ENCODE peak calls at places on chromosomes 16 and 17, in six cellular contexts. One of them, this sample, is unnamed.
A peak's percentile ranks its signal among the peaks of the same experiment; 100 is the strongest.

GRCh38 chr17:30921544-30922196 is at the start of gene ADAP2:
- DNase-seq in T-helper 2 cell: no peak
- DNase-seq in spleen: peak; percentile 91
- DNase-seq in B cell: peak; percentile 53
- DNase-seq in activated CD8-positive, alpha-beta T cell treated with anti-CD3 and anti-CD28 coated beads for 36 hours: no peak
- DNase-seq in stimulated activated CD8-positive, alpha-beta memory T cell treated with anti-CD3 and anti-CD28 coated beads, Interleukin-15, amount 100 ng/mL, for 24 hours: no peak
- DNase-seq in this sample: no peak

GRCh38 chr16:30997887-30998711 is 12.3 kb downstream of the STX1B start:
- DNase-seq in T-helper 2 cell: no peak
- DNase-seq in spleen: no peak
- DNase-seq in B cell: no peak
- DNase-seq in activated CD8-positive, alpha-beta T cell treated with anti-CD3 and anti-CD28 coated beads for 36 hours: no peak
- DNase-seq in stimulated activated CD8-positive, alpha-beta memory T cell treated with anti-CD3 and anti-CD28 coated beads, Interleukin-15, amount 100 ng/mL, for 24 hours: no peak
- DNase-seq in this sample: no peak

GRCh38 chr17:56595831-56596740 is 2.6 kb downstream of the NOG start:
- DNase-seq in T-helper 2 cell: no peak
- DNase-seq in spleen: no peak
- DNase-seq in B cell: no peak
- DNase-seq in activated CD8-positive, alpha-beta T cell treated with anti-CD3 and anti-CD28 coated beads for 36 hours: peak; percentile 70
- DNase-seq in stimulated activated CD8-positive, alpha-beta memory T cell treated with anti-CD3 and anti-CD28 coated beads, Interleukin-15, amount 100 ng/mL, for 24 hours: no peak
- DNase-seq in this sample: no peak

GRCh38 chr16:47055136-47055885 is 81.8 kb upstream of the DNAJA2 start:
- DNase-seq in T-helper 2 cell: no peak
- DNase-seq in spleen: peak; percentile 58
- DNase-seq in B cell: no peak
- DNase-seq in activated CD8-positive, alpha-beta T cell treated with anti-CD3 and anti-CD28 coated beads for 36 hours: no peak
- DNase-seq in stimulated activated CD8-positive, alpha-beta memory T cell treated with anti-CD3 and anti-CD28 coated beads, Interleukin-15, amount 100 ng/mL, for 24 hours: no peak
- DNase-seq in this sample: no peak

GRCh38 chr17:30429155-30429554 is 48.1 kb upstream of the GOSR1 start:
- DNase-seq in T-helper 2 cell: no peak
- DNase-seq in spleen: no peak
- DNase-seq in B cell: no peak
- DNase-seq in activated CD8-positive, alpha-beta T cell treated with anti-CD3 and anti-CD28 coated beads for 36 hours: no peak
- DNase-seq in stimulated activated CD8-positive, alpha-beta memory T cell treated with anti-CD3 and anti-CD28 coated beads, Interleukin-15, amount 100 ng/mL, for 24 hours: no peak
- DNase-seq in this sample: no peak

GRCh38 chr17:61783120-61783519 is 80.2 kb downstream of the BRIP1 start:
- DNase-seq in T-helper 2 cell: no peak
- DNase-seq in spleen: no peak
- DNase-seq in B cell: no peak
- DNase-seq in activated CD8-positive, alpha-beta T cell treated with anti-CD3 and anti-CD28 coated beads for 36 hours: no peak
- DNase-seq in stimulated activated CD8-positive, alpha-beta memory T cell treated with anti-CD3 and anti-CD28 coated beads, Interleukin-15, amount 100 ng/mL, for 24 hours: no peak
- DNase-seq in this sample: no peak

GRCh38 chr16:61362583-61362982 is 673.7 kb downstream of the CDH8 start:
- DNase-seq in T-helper 2 cell: no peak
- DNase-seq in spleen: no peak
- DNase-seq in B cell: no peak
- DNase-seq in activated CD8-positive, alpha-beta T cell treated with anti-CD3 and anti-CD28 coated beads for 36 hours: no peak
- DNase-seq in stimulated activated CD8-positive, alpha-beta memory T cell treated with anti-CD3 and anti-CD28 coated beads, Interleukin-15, amount 100 ng/mL, for 24 hours: no peak
- DNase-seq in this sample: no peak

GRCh38 chr17:48723555-48724239 is 712 bp downstream of the PRAC2 start:
- DNase-seq in T-helper 2 cell: no peak
- DNase-seq in spleen: no peak
- DNase-seq in B cell: no peak
- DNase-seq in activated CD8-positive, alpha-beta T cell treated with anti-CD3 and anti-CD28 coated beads for 36 hours: peak; percentile 44
- DNase-seq in stimulated activated CD8-positive, alpha-beta memory T cell treated with anti-CD3 and anti-CD28 coated beads, Interleukin-15, amount 100 ng/mL, for 24 hours: no peak
- DNase-seq in this sample: no peak

GRCh38 chr17:38885044-38885727 is 15.3 kb downstream of the LASP1 start:
- DNase-seq in T-helper 2 cell: no peak
- DNase-seq in spleen: no peak
- DNase-seq in B cell: no peak
- DNase-seq in activated CD8-positive, alpha-beta T cell treated with anti-CD3 and anti-CD28 coated beads for 36 hours: no peak
- DNase-seq in stimulated activated CD8-positive, alpha-beta memory T cell treated with anti-CD3 and anti-CD28 coated beads, Interleukin-15, amount 100 ng/mL, for 24 hours: no peak
- DNase-seq in this sample: no peak

GRCh38 chr17:28749516-28750177 is 5.8 kb downstream of the TRAF4 start:
- DNase-seq in T-helper 2 cell: no peak
- DNase-seq in spleen: peak; percentile 79
- DNase-seq in B cell: no peak
- DNase-seq in activated CD8-positive, alpha-beta T cell treated with anti-CD3 and anti-CD28 coated beads for 36 hours: no peak
- DNase-seq in stimulated activated CD8-positive, alpha-beta memory T cell treated with anti-CD3 and anti-CD28 coated beads, Interleukin-15, amount 100 ng/mL, for 24 hours: no peak
- DNase-seq in this sample: no peak